ENCODE peak calls at places on chromosome 22, in five cellular contexts. K is NCI-H345, I is spleen, Q is heart left ventricle, N is non-pigmented ciliary epithelial cell. L is an unnamed sample.

GRCh38 chr22:37623075-37624016 is 14.7 kb downstream of the GGA1 start:
- DNase-seq in I (peak; percentile 93), N (no peak), Q (peak; percentile 61), K (peak; percentile 17), L (no peak)

GRCh38 chr22:35131423-35132050 is 65.6 kb downstream of the ISX start:
- DNase-seq in I (peak; percentile 6), N (no peak), Q (no peak), K (no peak), L (no peak)

GRCh38 chr22:16824718-16825687 is at the start of gene XKR3:
- DNase-seq in N (no peak), Q (no peak), I (no peak), K (no peak), L (peak; percentile 17)

GRCh38 chr22:46352691-46353386 is 17.3 kb downstream of the TRMU start:
- DNase-seq in I (peak; percentile 79), K (peak; percentile 78), N (no peak), Q (peak; percentile 71), L (no peak)

GRCh38 chr22:38180841-38181452 is 683 bp downstream of the PLA2G6 start:
- DNase-seq in Q (peak; percentile 57), I (peak; percentile 85), N (no peak), K (no peak), L (no peak)

GRCh38 chr22:23896523-23897186 is 2.5 kb downstream of the MIF start:
- DNase-seq in I (no peak), Q (no peak), K (no peak), N (no peak), L (no peak)

GRCh38 chr22:17243524-17243923 is 24.3 kb upstream of the ADA2 start:
- DNase-seq in I (peak; percentile 82), K (no peak), N (no peak), Q (no peak), L (no peak)

GRCh38 chr22:34354071-34354817 is 434.0 kb upstream of the LARGE1 start:
- DNase-seq in Q (no peak), N (no peak), K (no peak), I (no peak), L (no peak)

GRCh38 chr22:39299829-39300178 is 19.6 kb downstream of the RPL3 start:
- DNase-seq in K (no peak), Q (no peak), N (no peak), I (no peak), L (no peak)

GRCh38 chr22:27252282-27253049 is 549.1 kb downstream of the MN1 start:
- DNase-seq in Q (no peak), I (no peak), K (no peak), N (peak; percentile 79), L (peak; percentile 33)

GRCh38 chr22:28905433-28905832 is 22.1 kb downstream of the ZNRF3 start:
- DNase-seq in N (no peak), Q (no peak), K (no peak), I (no peak), L (no peak)

GRCh38 chr22:27682438-27682837 is 119.1 kb downstream of the MN1 start:
- DNase-seq in N (no peak), Q (no peak), I (no peak), K (no peak), L (no peak)

GRCh38 chr22:18035740-18036139 is 11.4 kb upstream of the MICAL3 start:
- DNase-seq in K (no peak), N (no peak), Q (no peak), I (peak; percentile 49), L (no peak)

GRCh38 chr22:20238567-20239062 is 29.5 kb downstream of the RTN4R start:
- DNase-seq in N (no peak), Q (peak; percentile 45), K (peak; percentile 45), I (peak; percentile 89), L (no peak)

GRCh38 chr22:36808611-36809344 is 8.1 kb downstream of the PVALB start:
- DNase-seq in I (no peak), Q (no peak), K (peak; percentile 91), N (no peak), L (no peak)

GRCh38 chr22:22893077-22893805 is 5.6 kb downstream of the IGLL5 start:
- DNase-seq in N (no peak), Q (no peak), I (peak; percentile 71), K (no peak), L (no peak)

GRCh38 chr22:39598017-39598965 is 27.7 kb downstream of the CACNA1I start:
- DNase-seq in Q (no peak), I (peak; percentile 84), K (peak; percentile 43), N (no peak), L (no peak)

GRCh38 chr22:40401981-40402406 is 31.6 kb downstream of the SGSM3 start:
- DNase-seq in Q (no peak), I (no peak), N (no peak), K (no peak), L (no peak)

GRCh38 chr22:31177420-31178162 is 17.6 kb downstream of the RNF185 start:
- DNase-seq in Q (no peak), I (no peak), N (peak; percentile 90), K (no peak), L (peak; percentile 82)

GRCh38 chr22:42646569-42647525 is 2.3 kb downstream of the CYB5R3 start:
- DNase-seq in Q (peak; percentile 83), K (peak; percentile 22), I (no peak), N (no peak), L (no peak)

GRCh38 chr22:30422481-30423295 is 2.9 kb upstream of the MTFP1 start:
- DNase-seq in I (no peak), K (peak; percentile 31), N (peak; percentile 89), Q (peak; percentile 40), L (peak; percentile 86)

GRCh38 chr22:24728790-24729637 is 45.5 kb downstream of the PIWIL3 start:
- DNase-seq in K (no peak), Q (peak; percentile 66), I (no peak), N (peak; percentile 42), L (no peak)